ENCODE peak calls at places on chromosomes 1 and 21, in six cellular contexts. B, Y, A, M, Q and R are unnamed samples. For H3K4me1, the result is how much of the 10 kb centered on the place peaks cover.

GRCh38 chr1:214205053-214205452 is 75.9 kb upstream of the SMYD2 start:
- DNase-seq in Y (no peak), B (no peak), Q (no peak), M (no peak), A (no peak), R (no peak)

GRCh38 chr1:105017587-105017986 is 1267.9 kb downstream of the AMY1C start:
- DNase-seq in Q (no peak), A (no peak), B (no peak), M (no peak), Y (no peak), R (no peak)

GRCh38 chr1:153403421-153404085 is 12.7 kb upstream of the S100A8 start:
- DNase-seq in A (no peak), Y (no peak), B (no peak), Q (no peak), M (no peak), R (no peak)

GRCh38 chr1:117166076-117166475 is 44.5 kb upstream of the TRIM45 start:
- DNase-seq in Y (peak), Q (no peak), B (no peak), M (peak), A (peak), R (no peak)

GRCh38 chr1:231163831-231164427 is 2.1 kb downstream of the TRIM67 start:
- DNase-seq in Y (no peak), M (no peak), A (no peak), Q (no peak), B (no peak), R (no peak)

GRCh38 chr1:62237361-62237760 is 42.7 kb downstream of the L1TD1 start:
- DNase-seq in A (no peak), Y (no peak), Q (no peak), M (no peak), B (no peak), R (no peak)

GRCh38 chr1:168190284-168190884 is 11.6 kb downstream of the TIPRL start:
- DNase-seq in Q (no peak), B (no peak), M (no peak), Y (no peak), A (no peak), R (no peak)

GRCh38 chr1:36164399-36164798 is 8.4 kb downstream of the MAP7D1 start:
- DNase-seq in A (no peak), Q (no peak), B (no peak), Y (no peak), M (no peak), R (no peak)

GRCh38 chr1:29679828-29680558 is 443.7 kb downstream of the PTPRU start:
- DNase-seq in M (no peak), B (no peak), Y (no peak), Q (no peak), A (no peak), R (peak)

GRCh38 chr1:119286587-119287181 is 81.9 kb upstream of the HAO2 start:
- DNase-seq in B (peak), Q (peak), M (peak), Y (peak), A (peak), R (no peak)

GRCh38 chr1:33436557-33437296 is 5.8 kb upstream of the PHC2 start:
- DNase-seq in Q (no peak), B (no peak), Y (peak), A (no peak), M (no peak), R (no peak)

GRCh38 chr1:7104053-7104738 is 318.9 kb downstream of the CAMTA1 start:
- DNase-seq in A (peak), Q (no peak), B (no peak), M (no peak), Y (no peak), R (no peak)

GRCh38 chr21:33384851-33385331 is 18.3 kb upstream of the IFNGR2 start:
- DNase-seq in M (no peak), B (no peak), Y (peak), Q (no peak), A (peak), R (no peak)

GRCh38 chr1:169085911-169086310 is 20.6 kb upstream of the ATP1B1 start:
- DNase-seq in A (no peak), Q (no peak), Y (no peak), B (no peak), M (no peak), R (no peak)

GRCh38 chr1:8202182-8202905 is 115.6 kb upstream of the SLC45A1 start:
- DNase-seq in A (peak), Y (peak), B (no peak), M (peak), Q (peak), R (peak)

GRCh38 chr1:78009836-78010235 is 5.1 kb downstream of the DNAJB4 start:
- DNase-seq in M (no peak), Y (no peak), B (no peak), A (no peak), Q (no peak), R (no peak)

GRCh38 chr1:44354268-44354839 is 703 bp downstream of the ERI3 start:
- DNase-seq in M (no peak), Y (peak), Q (no peak), B (no peak), A (peak), R (no peak)

GRCh38 chr1:222047370-222047769 is 305.5 kb upstream of the DUSP10 start:
- DNase-seq in M (no peak), Y (no peak), A (no peak), B (no peak), Q (no peak), R (no peak)

GRCh38 chr1:12075195-12076114 is 12.4 kb downstream of the TNFRSF8 start:
- DNase-seq in M (no peak), A (peak), B (no peak), Y (peak), Q (no peak), R (no peak)

GRCh38 chr1:56374026-56374974 is 205.1 kb downstream of the PLPP3 start:
- DNase-seq in M (no peak), Q (no peak), B (no peak), Y (peak), A (peak), R (no peak)

GRCh38 chr1:31444725-31445448 is 31.9 kb downstream of the SERINC2 start:
- DNase-seq in M (peak), A (no peak), Q (peak), Y (no peak), B (no peak), R (no peak)

GRCh38 chr1:115314765-115315164 is 23.3 kb downstream of the NGF start:
- DNase-seq in B (no peak), Q (no peak), M (no peak), A (no peak), Y (peak), R (no peak)

GRCh38 chr21:17340081-17340480 is 172.8 kb upstream of the CXADR start:
- DNase-seq in Y (no peak), Q (no peak), A (no peak), B (no peak), M (no peak), R (no peak)

GRCh38 chr21:45803613-45804340 is 160.3 kb downstream of the PCBP3 start:
- DNase-seq in Q (no peak), M (no peak), A (no peak), Y (no peak), B (no peak), R (no peak)

GRCh38 chr1:246492611-246493245 is 14.4 kb downstream of the SMYD3 start:
- DNase-seq in A (peak), Y (peak), Q (peak), B (peak), M (peak), R (no peak)

GRCh38 chr1:167440776-167441175 is 77.6 kb downstream of the CD247 start:
- DNase-seq in A (no peak), Q (no peak), M (no peak), B (no peak), Y (no peak), R (peak)

GRCh38 chr1:199089393-199090122 is 450.7 kb downstream of the PTPRC start:
- DNase-seq in A (no peak), Q (no peak), B (no peak), M (no peak), Y (peak), R (no peak)

GRCh38 chr1:31760422-31760900 is 3.7 kb downstream of the ADGRB2 start:
- DNase-seq in M (peak), Y (no peak), B (no peak), A (no peak), Q (no peak), R (no peak)

GRCh38 chr1:227210604-227211003 is 107.7 kb downstream of the CDC42BPA start:
- DNase-seq in M (no peak), A (no peak), B (no peak), Y (no peak), Q (no peak), R (no peak)

GRCh38 chr21:25577765-25578069 is 29.6 kb downstream of the MRPL39 start:
- DNase-seq in Y (no peak), Q (no peak), A (no peak), B (no peak), M (no peak), R (no peak)

GRCh38 chr1:27341525-27342252 is at the start of gene SYTL1:
- DNase-seq in B (no peak), Q (peak), Y (peak), M (peak), A (peak), R (no peak)

GRCh38 chr1:200161801-200162200 is 134.3 kb downstream of the NR5A2 start:
- DNase-seq in M (no peak), Q (no peak), Y (no peak), A (no peak), B (no peak), R (no peak)

GRCh38 chr1:205809942-205810345 is 3.1 kb downstream of the SLC41A1 start:
- DNase-seq in B (no peak), Y (no peak), A (no peak), M (no peak), Q (no peak), R (no peak)

GRCh38 chr1:205812271-205812877 is 624 bp downstream of the SLC41A1 start:
- DNase-seq in M (peak), Y (peak), B (peak), Q (peak), A (peak), R (no peak)

GRCh38 chr1:205812878-205813754 is at the start of gene SLC41A1:
- DNase-seq in Y (peak), M (peak), Q (peak), B (peak), A (peak), R (peak)

GRCh38 chr1:205810448-205811157 is 2.4 kb downstream of the SLC41A1 start:
- DNase-seq in B (no peak), Y (no peak), Q (no peak), M (peak), A (no peak), R (no peak)

GRCh38 chr1:205811660-205812059 is 1.3 kb downstream of the SLC41A1 start:
- DNase-seq in Q (no peak), Y (no peak), A (peak), B (no peak), M (no peak), R (no peak)
- H3K4me3 ChIP-seq in Q (peak), Y (peak), A (peak), B (peak), M (no peak), R (peak)

DNA sequence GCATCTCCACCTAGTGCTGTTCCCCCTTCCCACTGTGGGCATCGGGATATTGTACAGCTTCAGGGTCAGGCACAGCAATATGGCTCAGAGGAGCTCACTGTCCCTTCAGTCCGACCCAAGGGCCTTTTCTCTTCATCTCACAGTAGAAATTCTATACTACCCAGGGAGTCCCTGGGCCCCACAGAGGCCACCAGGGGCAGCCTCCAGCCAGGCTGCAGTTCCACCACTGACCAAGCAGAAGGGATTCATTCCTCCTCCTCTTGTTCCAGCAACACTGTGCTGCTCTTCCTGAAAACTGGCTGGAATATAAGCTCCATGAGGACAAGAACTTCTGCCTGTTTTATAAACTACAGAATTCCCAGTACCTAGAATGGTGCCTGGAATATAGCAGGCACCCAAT is 70.5 kb downstream of the CD34 start:
- DNase-seq in Y (no peak), A (no peak), B (no peak), M (no peak), Q (no peak), R (no peak)
- H3K4me1 ChIP-seq in Y (under half), A (under half), B (under half), M (under half), Q (under half), R (under half)

GRCh38 chr1:201395936-201396335 is 3.2 kb downstream of the LAD1 start:
- DNase-seq in A (no peak), M (no peak), Y (no peak), B (no peak), Q (no peak), R (no peak)

GRCh38 chr1:201399018-201399351 is at the start of gene LAD1:
- DNase-seq in A (no peak), Q (no peak), Y (no peak), M (no peak), B (no peak), R (no peak)

GRCh38 chr1:201394596-201394995 is 4.5 kb downstream of the LAD1 start:
- DNase-seq in M (no peak), A (no peak), Q (no peak), B (no peak), Y (no peak), R (no peak)

GRCh38 chr1:201397675-201398074 is 1.4 kb downstream of the LAD1 start:
- DNase-seq in Y (peak), B (no peak), Q (peak), M (no peak), A (no peak), R (no peak)

DNA sequence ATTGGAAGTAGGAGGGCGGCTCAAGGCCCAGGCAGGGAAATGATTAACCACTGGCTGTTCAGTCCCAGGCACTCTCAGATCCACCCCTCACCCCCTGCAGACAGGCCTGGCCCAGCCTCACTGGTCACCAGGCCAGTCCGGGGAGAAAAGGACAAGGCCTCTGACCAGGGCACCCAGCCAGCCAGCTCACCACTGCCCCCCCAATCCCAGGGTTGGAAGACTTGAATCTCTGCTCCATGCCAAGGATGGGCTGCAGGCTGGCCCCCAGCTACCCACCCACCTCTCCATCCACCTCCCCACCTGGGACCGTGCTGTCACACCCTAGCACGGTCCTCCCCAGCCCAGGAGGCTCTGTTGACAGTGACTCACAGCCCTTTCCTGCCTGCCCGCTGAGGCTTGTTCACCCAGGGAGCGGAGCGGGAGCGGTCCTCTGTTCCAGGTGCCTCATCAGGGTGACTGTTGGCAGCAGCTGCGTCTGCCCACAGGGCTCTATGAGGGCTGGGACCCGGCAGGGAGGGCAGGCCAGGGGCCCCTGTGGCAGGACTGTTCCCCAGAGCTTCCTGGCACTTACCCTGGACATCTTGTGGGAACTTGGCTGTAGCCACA is 2.2 kb downstream of the LAD1 start:
- DNase-seq in M (peak), A (no peak), Y (no peak), Q (peak), B (no peak), R (no peak)
- H3K4me3 ChIP-seq in M (no peak), A (no peak), Y (no peak), Q (peak), B (no peak), R (no peak)

GRCh38 chr1:93354749-93355148 is 9.0 kb downstream of the DR1 start:
- DNase-seq in A (no peak), M (no peak), Q (no peak), Y (no peak), B (no peak), R (no peak)
- H3K4me1 ChIP-seq in A (under half), M (under half), Q (under half), Y (under half), B (under half), R (under half)

GRCh38 chr1:100438375-100438774 is 86.1 kb downstream of the CDC14A start:
- DNase-seq in Q (no peak), A (no peak), Y (no peak), M (no peak), B (no peak), R (no peak)

GRCh38 chr1:100428160-100428559 is 75.9 kb downstream of the CDC14A start:
- DNase-seq in Y (peak), M (no peak), Q (no peak), A (no peak), B (no peak), R (no peak)

GRCh38 chr1:100430368-100430767 is 78.1 kb downstream of the CDC14A start:
- DNase-seq in Y (no peak), Q (no peak), B (peak), M (no peak), A (peak), R (no peak)

GRCh38 chr1:100438789-100439188 is 86.5 kb downstream of the CDC14A start:
- DNase-seq in A (no peak), Q (no peak), Y (no peak), M (no peak), B (no peak), R (no peak)

GRCh38 chr1:100433563-100433962 is 81.3 kb downstream of the CDC14A start:
- DNase-seq in B (no peak), A (no peak), Y (no peak), M (no peak), Q (no peak), R (no peak)
- H3K4me3 ChIP-seq in B (no peak), A (no peak), Y (no peak), M (no peak), Q (no peak), R (no peak)